ENCODE peak calls at places on chromosomes 6 and 20, in eight cellular contexts. M is RWPE1, C is colonic mucosa, B is upper lobe of right lung, Q is GM06990, D is PC-3, Z is tibial nerve, Y is lower lobe of right lung. U is an unnamed sample.

GRCh38 chr6:65259080-65259479 is 447.9 kb downstream of the EYS start:
- DNase-seq in Z (no peak), B (no peak), Q (no peak), M (peak), Y (no peak), C (no peak), D (peak), U (no peak)

GRCh38 chr6:119161450-119161849 is 83.0 kb upstream of the FAM184A start:
- DNase-seq in D (no peak), Z (no peak), B (no peak), C (no peak), M (no peak), Y (no peak), Q (no peak), U (no peak)

GRCh38 chr6:154343473-154344308 is 12.9 kb downstream of the IPCEF1 start:
- DNase-seq in Q (no peak), D (peak), C (peak), Z (no peak), M (no peak), B (peak), Y (peak), U (no peak)

GRCh38 chr6:147528511-147529145 is 20.1 kb downstream of the SAMD5 start:
- DNase-seq in Y (no peak), B (no peak), M (no peak), Z (no peak), D (no peak), C (no peak), Q (no peak), U (no peak)

GRCh38 chr6:125910518-125910917 is 46.1 kb upstream of the HINT3 start:
- DNase-seq in Z (no peak), D (peak), M (no peak), Y (no peak), B (no peak), C (no peak), Q (peak), U (no peak)

GRCh38 chr6:126444874-126445273 is 105.0 kb downstream of the CENPW start:
- DNase-seq in Z (no peak), C (no peak), B (no peak), Y (no peak), M (no peak), Q (no peak), D (no peak), U (no peak)

GRCh38 chr6:36755435-36756348 is 58.1 kb downstream of the RAB44 start:
- DNase-seq in D (peak), B (no peak), Z (no peak), Q (peak), M (peak), C (peak), Y (no peak), U (no peak)

GRCh38 chr6:3904518-3904917 is 55.3 kb downstream of the FAM50B start:
- DNase-seq in M (no peak), D (no peak), B (no peak), Q (no peak), Y (no peak), C (no peak), Z (no peak), U (no peak)

GRCh38 chr6:46221221-46221793 is 50.5 kb upstream of the ENPP5 start:
- DNase-seq in M (peak), D (peak), Y (no peak), Z (no peak), B (no peak), Q (no peak), C (no peak), U (no peak)

GRCh38 chr6:35757461-35758123 is 18.8 kb upstream of the CLPSL2 start:
- DNase-seq in B (no peak), Q (peak), D (peak), Y (no peak), C (no peak), Z (no peak), M (no peak), U (no peak)

GRCh38 chr6:135411339-135411738 is 86.2 kb downstream of the AHI1 start:
- DNase-seq in M (peak), Y (no peak), B (no peak), Q (no peak), D (peak), C (no peak), Z (no peak), U (no peak)
- TF ChIP-seq CTCF in M (no peak), Y (no peak), B (no peak), Q (no peak), D (peak), C (peak), Z (no peak), U (peak)

GRCh38 chr20:36571564-36572504 is 1.6 kb upstream of the TGIF2 start:
- DNase-seq in C (no peak), D (no peak), Y (no peak), Q (no peak), Z (no peak), M (no peak), B (no peak), U (no peak)
- TF ChIP-seq CTCF in C (no peak), D (no peak), Y (no peak), Q (no peak), Z (no peak), M (no peak), B (no peak), U (no peak)

GRCh38 chr20:62708591-62709536 is at the start of gene NTSR1:
- DNase-seq in B (no peak), M (peak), C (no peak), Z (no peak), D (no peak), Y (no peak), Q (no peak), U (no peak)
- TF ChIP-seq CTCF in B (no peak), M (no peak), C (no peak), Z (no peak), D (no peak), Y (no peak), Q (no peak), U (no peak)

GRCh38 chr6:83384751-83385150 is 46.1 kb downstream of the ME1 start:
- DNase-seq in Y (no peak), Z (no peak), Q (no peak), D (no peak), C (no peak), M (no peak), B (no peak), U (no peak)

GRCh38 chr6:83381949-83382348 is 48.9 kb downstream of the ME1 start:
- DNase-seq in M (no peak), Z (no peak), Q (no peak), D (no peak), Y (no peak), B (no peak), C (no peak), U (no peak)

GRCh38 chr6:83378621-83379388 is 52.0 kb downstream of the ME1 start:
- DNase-seq in Z (no peak), M (no peak), C (no peak), D (no peak), Q (no peak), B (no peak), Y (no peak), U (no peak)
- TF ChIP-seq CTCF in Z (no peak), M (no peak), C (no peak), D (no peak), Q (no peak), B (no peak), Y (no peak), U (no peak)